ENCODE peak calls at places on chromosomes 5 and 9, in nine cellular contexts. Z, W, E, C, I, X, S, V and T are unnamed samples.

GRCh38 chr5:157308826-157309465 is 43.0 kb downstream of the CYFIP2 start:
- DNase-seq in C (no peak), I (peak; percentile 8), S (peak; percentile 33), Z (no peak), E (no peak), X (no peak), W (peak; percentile 19), V (peak; percentile 49), T (no peak)

GRCh38 chr9:71363286-71363961 is 242.0 kb upstream of the TRPM3 start:
- DNase-seq in E (no peak), V (no peak), X (no peak), Z (no peak), I (no peak), C (no peak), W (no peak), S (no peak), T (no peak)

GRCh38 chr5:95638632-95639031 is 7.9 kb upstream of the RFESD start:
- DNase-seq in E (no peak), C (no peak), I (no peak), Z (no peak), X (no peak), S (no peak), V (no peak), W (no peak), T (no peak)

GRCh38 chr5:19496056-19496455 is 491.9 kb downstream of the CDH18 start:
- DNase-seq in V (no peak), S (no peak), C (no peak), E (no peak), I (no peak), W (peak; percentile 27), Z (no peak), X (no peak), T (no peak)

GRCh38 chr9:91192785-91193657 is 168.7 kb downstream of the AUH start:
- DNase-seq in S (peak; percentile 9), I (peak; percentile 93), C (peak; percentile 69), W (peak; percentile 98), Z (peak; percentile 54), V (peak; percentile 22), X (peak; percentile 69), E (no peak), T (peak; percentile 90)

GRCh38 chr9:123269316-123269715 is 930 bp upstream of the STRBP start:
- DNase-seq in V (no peak), C (peak; percentile 3), E (no peak), W (no peak), Z (no peak), I (no peak), X (no peak), S (peak; percentile 22), T (no peak)

GRCh38 chr5:173833200-173833599 is 54.9 kb upstream of the CPEB4 start:
- DNase-seq in C (no peak), W (no peak), Z (no peak), S (no peak), E (no peak), V (no peak), X (no peak), I (no peak), T (no peak)

GRCh38 chr9:116547729-116548426 is 139.2 kb upstream of the TRIM32 start:
- DNase-seq in C (no peak), X (no peak), W (peak; percentile 21), E (no peak), I (no peak), S (no peak), V (no peak), Z (no peak), T (no peak)

GRCh38 chr9:134240371-134240770 is 76.0 kb upstream of the RNU6ATAC start:
- DNase-seq in I (no peak), Z (no peak), S (no peak), X (no peak), W (no peak), C (no peak), V (no peak), E (no peak), T (no peak)

GRCh38 chr5:6592611-6593010 is 40.2 kb downstream of the NSUN2 start:
- DNase-seq in I (no peak), Z (no peak), V (no peak), C (no peak), S (no peak), E (no peak), W (no peak), X (no peak), T (no peak)

GRCh38 chr9:128690684-128691034 is 1.6 kb downstream of the SET start:
- DNase-seq in X (no peak), I (no peak), Z (no peak), C (no peak), S (no peak), E (no peak), V (no peak), W (no peak), T (no peak)

GRCh38 chr9:125854553-125855275 is 107.5 kb downstream of the PBX3 start:
- DNase-seq in X (no peak), Z (no peak), C (no peak), S (no peak), I (no peak), W (no peak), E (no peak), V (no peak), T (no peak)

GRCh38 chr5:173303878-173304590 is 24.2 kb downstream of the STC2 start:
- DNase-seq in W (peak; percentile 70), Z (no peak), V (no peak), X (no peak), S (no peak), I (no peak), C (peak; percentile 55), E (no peak), T (no peak)

GRCh38 chr5:43335681-43336080 is 22.5 kb upstream of the HMGCS1 start:
- DNase-seq in E (no peak), Z (no peak), C (no peak), X (no peak), W (no peak), I (no peak), V (no peak), S (no peak), T (no peak)

GRCh38 chr9:99030082-99030481 is 74.8 kb upstream of the TGFBR1 start:
- DNase-seq in I (no peak), C (no peak), X (no peak), E (no peak), V (no peak), W (peak; percentile 39), Z (no peak), S (no peak), T (no peak)

GRCh38 chr9:13351768-13352386 is 72.4 kb upstream of the MPDZ start:
- DNase-seq in E (no peak), X (peak; percentile 22), I (peak; percentile 58), V (no peak), W (peak; percentile 54), Z (no peak), C (no peak), S (peak; percentile 3), T (no peak)

GRCh38 chr9:127883959-127884358 is 6.5 kb upstream of the AK1 start:
- DNase-seq in E (no peak), S (no peak), C (no peak), Z (no peak), V (no peak), W (peak; percentile 6), I (no peak), X (no peak), T (no peak)

GRCh38 chr9:16828335-16829281 is 41.9 kb downstream of the BNC2 start:
- DNase-seq in Z (no peak), W (peak; percentile 30), E (no peak), I (no peak), C (no peak), S (no peak), X (no peak), V (no peak), T (no peak)

GRCh38 chr5:80607832-80608231 is 37.8 kb upstream of the ANKRD34B start:
- DNase-seq in V (no peak), E (peak; percentile 16), S (peak; percentile 73), I (no peak), C (no peak), X (no peak), W (no peak), Z (no peak), T (no peak)

GRCh38 chr9:83582026-83582425 is 40.9 kb upstream of the IDNK start:
- DNase-seq in X (no peak), V (no peak), E (no peak), I (no peak), S (no peak), W (peak; percentile 8), C (no peak), Z (no peak), T (no peak)